ENCODE peak calls at places on chromosomes 12 and 14, in nine cellular contexts. B, M, Y, D, N, S, T, X and R are unnamed samples.

GRCh38 chr14:81331229-81332026 is 68.7 kb downstream of the STON2 start:
- DNase-seq in Y (no peak), S (no peak), D (no peak), B (no peak), X (no peak), N (no peak), T (peak), M (peak), R (no peak)

GRCh38 chr12:68609955-68610434 is 704 bp upstream of the RAP1B start:
- DNase-seq in B (peak), M (no peak), S (no peak), T (no peak), X (peak), D (no peak), N (no peak), Y (no peak), R (peak)

GRCh38 chr12:40697566-40698257 is 5.5 kb downstream of the CNTN1 start:
- DNase-seq in T (peak), X (no peak), N (no peak), S (no peak), Y (no peak), B (no peak), D (no peak), M (peak), R (no peak)

GRCh38 chr12:124507188-124508109 is 60.0 kb downstream of the NCOR2 start:
- DNase-seq in D (no peak), T (no peak), X (no peak), M (no peak), S (peak), Y (no peak), N (no peak), B (peak), R (peak)

GRCh38 chr12:2076196-2076570 is 23.4 kb downstream of the CACNA1C start:
- DNase-seq in N (no peak), Y (no peak), B (no peak), M (no peak), X (no peak), D (no peak), S (peak), T (no peak), R (peak)

GRCh38 chr12:9750276-9751203 is 10.2 kb downstream of the CD69 start:
- DNase-seq in B (peak), X (peak), Y (peak), T (peak), D (peak), M (peak), N (peak), S (peak), R (peak)

GRCh38 chr14:91258021-91258618 is 13.6 kb upstream of the GPR68 start:
- DNase-seq in Y (peak), D (no peak), M (peak), X (no peak), B (no peak), S (peak), T (peak), N (no peak), R (peak)

GRCh38 chr12:64450711-64451486 is 1.0 kb upstream of the TBK1 start:
- DNase-seq in X (peak), B (no peak), S (peak), D (peak), Y (no peak), N (no peak), M (peak), T (peak), R (no peak)

GRCh38 chr12:52965337-52965731 is 16.4 kb downstream of the KRT18 start:
- DNase-seq in T (no peak), X (no peak), B (no peak), D (no peak), N (no peak), M (no peak), S (no peak), Y (no peak), R (no peak)

GRCh38 chr14:64645220-64645891 is 58.9 kb upstream of the PLEKHG3 start:
- DNase-seq in T (no peak), D (no peak), Y (peak), M (no peak), X (no peak), B (peak), N (peak), S (peak), R (peak)

GRCh38 chr12:125239563-125239962 is 174.3 kb downstream of the AACS start:
- DNase-seq in M (no peak), D (no peak), S (no peak), Y (no peak), B (no peak), N (no peak), T (no peak), X (no peak), R (no peak)

GRCh38 chr12:124804011-124804621 is 59.5 kb downstream of the SCARB1 start:
- DNase-seq in B (no peak), M (peak), S (peak), X (no peak), D (no peak), Y (no peak), N (peak), T (peak), R (no peak)

GRCh38 chr12:57456145-57456700 is 1.1 kb downstream of the INHBE start:
- DNase-seq in N (no peak), X (peak), T (peak), D (peak), S (peak), B (no peak), M (no peak), Y (no peak), R (peak)

GRCh38 chr14:55025948-55026347 is 951 bp downstream of the WDHD1 start:
- DNase-seq in X (no peak), Y (no peak), T (no peak), M (no peak), D (no peak), S (no peak), B (no peak), N (no peak), R (no peak)

GRCh38 chr12:68665016-68665569 is 21.7 kb upstream of the NUP107 start:
- DNase-seq in Y (no peak), M (peak), B (no peak), T (no peak), X (no peak), D (no peak), N (no peak), S (no peak), R (peak)

GRCh38 chr12:54784115-54784514 is 70.2 kb upstream of the MUCL1 start:
- DNase-seq in B (no peak), M (no peak), N (no peak), S (no peak), Y (no peak), X (no peak), D (no peak), T (no peak), R (no peak)

GRCh38 chr12:47207005-47207717 is 127.4 kb upstream of the AMIGO2 start:
- DNase-seq in B (no peak), Y (no peak), M (no peak), X (peak), D (no peak), S (no peak), N (no peak), T (no peak), R (peak)

GRCh38 chr12:124259168-124260066 is 35.5 kb upstream of the RFLNA start:
- DNase-seq in Y (no peak), D (no peak), S (no peak), X (no peak), B (no peak), N (no peak), T (peak), M (no peak), R (peak)

GRCh38 chr14:30928462-30928861 is 54.1 kb downstream of the COCH start:
- DNase-seq in B (no peak), X (peak), Y (no peak), D (peak), T (no peak), N (no peak), S (peak), M (no peak), R (peak)

GRCh38 chr12:112191840-112192321 is 66.5 kb downstream of the TRAFD1 start:
- DNase-seq in B (no peak), T (peak), N (no peak), Y (no peak), S (no peak), X (no peak), M (no peak), D (no peak), R (peak)

GRCh38 chr12:81296556-81297305 is 218.9 kb downstream of the ACSS3 start:
- DNase-seq in B (peak), D (no peak), T (peak), M (no peak), X (no peak), N (no peak), Y (no peak), S (peak), R (peak)

GRCh38 chr14:35234007-35234406 is 58.2 kb upstream of the PSMA6 start:
- DNase-seq in B (no peak), X (no peak), D (no peak), S (no peak), N (peak), T (peak), M (no peak), Y (peak), R (peak)

GRCh38 chr14:85534914-85535313 is 5.0 kb downstream of the FLRT2 start:
- DNase-seq in T (peak), N (no peak), Y (no peak), S (no peak), B (no peak), D (no peak), M (no peak), X (no peak), R (peak)

GRCh38 chr12:13816394-13816793 is 165.0 kb downstream of the GRIN2B start:
- DNase-seq in T (peak), Y (no peak), X (no peak), D (no peak), N (no peak), S (no peak), B (no peak), M (no peak), R (no peak)

GRCh38 chr12:113231275-113232231 is 10.3 kb downstream of the TPCN1 start:
- DNase-seq in M (peak), B (no peak), D (no peak), X (no peak), S (peak), N (no peak), T (peak), Y (no peak), R (peak)

GRCh38 chr14:104178279-104178678 is 39.9 kb downstream of the KIF26A start:
- DNase-seq in Y (no peak), X (no peak), N (no peak), D (no peak), S (no peak), T (no peak), M (no peak), B (peak), R (no peak)

GRCh38 chr14:89620436-89620835 is 203.4 kb upstream of the FOXN3 start:
- DNase-seq in T (no peak), X (no peak), M (no peak), D (no peak), Y (no peak), S (no peak), B (no peak), N (no peak), R (no peak)

GRCh38 chr12:65605019-65605418 is 219.3 kb upstream of the HMGA2 start:
- DNase-seq in X (no peak), D (no peak), Y (no peak), N (no peak), S (peak), M (no peak), B (no peak), T (no peak), R (peak)

GRCh38 chr14:57227083-57227482 is 41.6 kb downstream of the EXOC5 start:
- DNase-seq in B (no peak), D (no peak), X (peak), T (no peak), M (no peak), N (no peak), S (no peak), Y (no peak), R (no peak)

GRCh38 chr12:71060426-71060825 is 97.4 kb downstream of the TSPAN8 start:
- DNase-seq in M (no peak), N (no peak), B (no peak), X (no peak), S (no peak), D (no peak), Y (no peak), T (no peak), R (no peak)

GRCh38 chr14:72554994-72555608 is 338.8 kb downstream of the DPF3 start:
- DNase-seq in S (no peak), D (no peak), T (no peak), Y (no peak), X (no peak), M (no peak), N (no peak), B (no peak), R (no peak)

GRCh38 chr14:22283000-22283399 is 306.0 kb downstream of the DAD1 start:
- DNase-seq in M (no peak), D (no peak), S (no peak), T (peak), Y (no peak), B (no peak), N (no peak), X (no peak), R (no peak)

GRCh38 chr12:105813201-105813600 is 325.6 kb downstream of the NUAK1 start:
- DNase-seq in T (no peak), S (no peak), N (no peak), B (no peak), D (no peak), Y (no peak), M (no peak), X (no peak), R (no peak)

GRCh38 chr12:122997343-122998250 is 17.1 kb downstream of the ARL6IP4 start:
- DNase-seq in T (no peak), D (no peak), B (no peak), Y (no peak), S (no peak), X (no peak), N (no peak), M (no peak), R (no peak)

GRCh38 chr12:3251067-3251466 is 173.9 kb downstream of the TSPAN9 start:
- DNase-seq in M (no peak), X (no peak), N (no peak), T (no peak), S (no peak), Y (no peak), D (no peak), B (no peak), R (no peak)

GRCh38 chr12:89461649-89462612 is 62.7 kb downstream of the GALNT4 start:
- DNase-seq in M (peak), D (peak), X (peak), Y (peak), N (peak), T (peak), B (no peak), S (peak), R (peak)

GRCh38 chr14:47917344-47917954 is 242.0 kb upstream of the MDGA2 start:
- DNase-seq in N (no peak), Y (no peak), D (peak), M (peak), B (no peak), T (peak), S (peak), X (peak), R (peak)

DNA sequence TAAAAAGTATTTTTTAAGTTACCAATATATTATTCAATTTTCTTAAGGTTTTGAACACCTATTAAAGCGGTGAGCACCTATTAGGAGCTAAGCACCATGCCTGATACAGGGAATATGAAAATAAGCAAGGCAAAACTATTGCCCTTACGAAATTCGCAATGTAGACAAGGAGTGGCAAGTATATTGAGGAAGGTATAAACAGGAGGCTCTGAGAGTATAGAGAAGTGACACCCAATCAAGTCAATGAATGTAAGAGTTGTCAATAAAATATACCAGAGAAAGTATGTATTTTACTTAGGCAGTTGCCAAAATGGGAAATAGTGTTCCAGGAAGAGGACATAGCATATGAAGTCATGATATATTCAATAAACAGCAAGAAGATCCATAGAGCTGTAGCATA is 57.2 kb downstream of the LRP6 start:
- DNase-seq in D (no peak), S (no peak), Y (no peak), X (no peak), M (no peak), T (no peak), B (no peak), N (no peak), R (no peak)
- TF ChIP-seq CTCF in D (no peak), S (no peak), Y (no peak), X (no peak), M (no peak), T (no peak), B (no peak), N (no peak), R (no peak)

GRCh38 chr12:100061814-100062213 is 77.1 kb upstream of the ANKS1B start:
- DNase-seq in B (no peak), M (no peak), X (no peak), S (no peak), D (no peak), Y (no peak), N (no peak), T (no peak), R (no peak)

GRCh38 chr12:100058482-100059029 is 73.8 kb upstream of the ANKS1B start:
- DNase-seq in T (peak), D (peak), S (peak), N (peak), Y (peak), B (no peak), X (peak), M (peak), R (peak)
- TF ChIP-seq CTCF in T (peak), D (no peak), S (peak), N (peak), Y (peak), B (no peak), X (peak), M (peak), R (peak)

DNA sequence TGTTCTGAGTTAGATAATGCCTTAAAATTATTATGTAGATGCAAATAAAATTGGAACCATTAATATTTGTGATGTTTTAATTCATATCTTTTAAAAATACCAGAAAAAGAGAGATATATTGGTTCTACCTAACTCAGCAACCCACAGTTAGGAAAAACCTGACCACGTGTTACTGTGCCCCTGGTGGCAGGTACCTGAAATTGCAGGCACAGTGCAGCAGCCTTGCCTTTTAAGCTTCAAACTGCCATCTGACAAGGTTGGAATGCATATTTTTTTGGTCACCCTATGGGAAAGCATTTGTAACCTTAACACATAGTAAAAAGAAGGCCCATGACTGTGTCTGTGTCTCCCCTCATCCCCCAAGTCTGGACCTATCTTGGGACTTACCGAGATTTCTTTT is 109.4 kb upstream of the NOS1 start:
- DNase-seq in B (no peak), Y (no peak), N (no peak), M (no peak), T (no peak), S (no peak), D (no peak), X (peak), R (no peak)
- TF ChIP-seq CTCF in B (peak), Y (peak), N (peak), M (no peak), T (peak), S (peak), D (no peak), X (peak), R (peak)

DNA sequence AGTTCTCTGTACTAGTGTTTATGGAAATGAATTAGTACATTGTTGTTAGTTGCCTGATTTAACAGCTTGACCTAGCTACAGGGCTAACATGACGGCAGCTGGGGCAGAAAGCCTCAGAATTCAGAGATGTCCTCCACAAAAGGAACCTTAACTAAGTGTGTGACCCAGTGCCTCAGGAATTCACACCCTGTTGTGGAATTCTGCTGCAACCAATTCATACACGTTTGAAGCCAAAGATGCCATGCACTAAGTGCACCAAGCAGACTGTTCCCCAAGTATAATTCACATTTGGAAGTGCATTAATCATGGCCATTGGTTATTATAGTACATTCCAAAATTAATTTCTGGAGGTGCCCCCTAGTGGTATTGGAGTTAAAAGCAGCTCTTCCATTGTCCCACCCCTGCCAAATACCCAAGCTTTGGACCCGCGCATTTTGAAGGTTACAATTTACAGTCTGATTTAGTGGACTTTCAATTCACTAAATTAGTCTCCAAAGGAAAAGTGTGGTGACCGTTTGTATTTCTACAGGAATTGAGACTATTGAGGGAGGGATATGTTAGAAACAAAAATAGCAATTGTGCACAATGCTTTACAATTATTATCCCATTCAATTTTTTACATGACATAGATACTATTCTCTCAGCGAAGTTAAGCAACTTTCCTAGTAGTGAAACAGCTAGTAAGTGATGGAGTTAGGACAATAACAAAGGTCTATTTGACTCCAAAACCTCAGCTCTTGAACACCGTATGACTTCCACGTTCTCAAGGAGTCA is 85.9 kb downstream of the PAX9 start:
- DNase-seq in B (no peak), Y (no peak), N (no peak), T (peak), S (no peak), X (no peak), M (peak), D (no peak), R (peak)
- TF ChIP-seq CTCF in B (peak), Y (peak), N (peak), T (peak), S (peak), X (peak), M (peak), D (no peak), R (peak)

GRCh38 chr14:96090441-96091148 is 51.4 kb downstream of the C14orf132 start:
- DNase-seq in D (no peak), Y (no peak), N (no peak), M (no peak), B (peak), X (no peak), T (no peak), S (peak), R (peak)
- TF ChIP-seq CTCF in D (no peak), Y (no peak), N (no peak), M (no peak), B (no peak), X (no peak), T (no peak), S (no peak), R (no peak)

GRCh38 chr14:105334383-105335230 is 20.1 kb downstream of the PACS2 start:
- DNase-seq in N (no peak), M (no peak), S (no peak), D (no peak), Y (no peak), X (no peak), T (peak), B (no peak), R (no peak)
- TF ChIP-seq CTCF in N (no peak), M (no peak), S (no peak), D (no peak), Y (no peak), X (no peak), T (no peak), B (no peak), R (no peak)